ENCODE peak calls at places on chromosomes 4 and X, in eight cellular contexts. E is colonic mucosa; P is hypothalamus; M is pancreas; Z is heart right ventricle; I is CD4-positive, alpha-beta memory T cell; G is DMS 273 treated with DMSO at 0.1 percent for 48 hours; A is H9. T is an unnamed sample.

GRCh38 chr4:174262624-174263444 is 20.6 kb downstream of the FBXO8 start:
- DNase-seq in G (no peak), Z (no peak), P (no peak), M (no peak), A (no peak), E (no peak), I (no peak), T (no peak)

GRCh38 chr4:85067342-85067741 is 100.9 kb upstream of the WDFY3 start:
- DNase-seq in G (no peak), M (no peak), E (no peak), I (no peak), A (no peak), P (no peak), Z (no peak), T (no peak)

GRCh38 chr4:125346616-125347015 is 31.9 kb downstream of the FAT4 start:
- DNase-seq in Z (no peak), A (no peak), P (no peak), I (no peak), G (no peak), E (no peak), M (no peak), T (no peak)

GRCh38 chrX:40097492-40098263 is at the start of gene BCOR:
- DNase-seq in G (no peak), M (peak), I (peak), E (peak), A (peak), Z (peak), P (peak), T (peak)

GRCh38 chr4:94444771-94445170 is 7.0 kb upstream of the PDLIM5 start:
- DNase-seq in E (no peak), G (no peak), A (no peak), I (no peak), P (no peak), M (no peak), Z (no peak), T (no peak)

GRCh38 chrX:120140293-120140981 is 18.0 kb upstream of the RHOXF2 start:
- DNase-seq in M (no peak), P (no peak), I (no peak), Z (no peak), G (no peak), E (no peak), A (peak), T (no peak)

GRCh38 chrX:19063030-19063429 is 59.2 kb downstream of the ADGRG2 start:
- DNase-seq in I (no peak), A (no peak), G (no peak), M (no peak), P (no peak), Z (no peak), E (no peak), T (peak)

GRCh38 chr4:113446019-113446418 is 315.5 kb downstream of the CAMK2D start:
- DNase-seq in A (no peak), P (no peak), G (no peak), M (no peak), E (no peak), Z (no peak), I (no peak), T (peak)

GRCh38 chr4:3311095-3311372 is 18.2 kb downstream of the RGS12 start:
- DNase-seq in Z (no peak), E (peak), G (no peak), P (no peak), I (no peak), A (peak), M (peak), T (no peak)

GRCh38 chrX:15549189-15550012 is 48.8 kb downstream of the BMX start:
- DNase-seq in A (no peak), I (no peak), P (no peak), M (no peak), E (no peak), Z (no peak), G (no peak), T (no peak)

GRCh38 chr4:60034371-60034770 is 1165.8 kb upstream of the ADGRL3 start:
- DNase-seq in E (no peak), I (no peak), P (no peak), A (no peak), M (no peak), Z (no peak), G (no peak), T (no peak)

GRCh38 chr4:31461425-31461824 is 741.3 kb downstream of the PCDH7 start:
- DNase-seq in A (no peak), G (no peak), E (no peak), Z (no peak), M (no peak), P (no peak), I (no peak), T (peak)

GRCh38 chr4:7348946-7349900 is 85.5 kb downstream of the PSAPL1 start:
- DNase-seq in A (no peak), M (no peak), Z (no peak), P (no peak), E (no peak), G (no peak), I (no peak), T (no peak)

GRCh38 chr4:20260821-20261220 is 9.1 kb downstream of the SLIT2 start:
- DNase-seq in Z (no peak), I (no peak), A (no peak), P (no peak), E (no peak), G (no peak), M (no peak), T (no peak)

GRCh38 chr4:182923376-182923775 is 6.2 kb upstream of the DCTD start:
- DNase-seq in A (no peak), I (no peak), M (no peak), Z (no peak), G (no peak), E (no peak), P (no peak), T (no peak)

GRCh38 chr4:105126311-105127153 is 20.1 kb upstream of the TET2 start:
- DNase-seq in P (no peak), E (no peak), M (no peak), A (no peak), I (no peak), G (no peak), Z (no peak), T (no peak)

GRCh38 chr4:53012738-53013137 is 150.6 kb downstream of the RASL11B start:
- DNase-seq in Z (no peak), M (no peak), G (no peak), A (no peak), P (no peak), E (no peak), I (no peak), T (no peak)

GRCh38 chr4:96776922-96777510 is 937.1 kb downstream of the PDHA2 start:
- DNase-seq in G (no peak), P (no peak), M (no peak), Z (no peak), A (no peak), I (no peak), E (no peak), T (no peak)

GRCh38 chr4:25427871-25428270 is 50.8 kb downstream of the ANAPC4 start:
- DNase-seq in A (no peak), I (no peak), M (no peak), E (no peak), G (no peak), P (no peak), Z (no peak), T (no peak)